ENCODE peak calls at places on chromosome 10, in six cellular contexts. H is psoas muscle, Q is tibial artery, X is OCI-LY7, L is Peyer's patch, P is A549. K is an unnamed sample.

GRCh38 chr10:3159160-3159559 is 13.4 kb downstream of the PITRM1 start:
- DNase-seq in H (no peak), Q (no peak), X (no peak), L (no peak), P (no peak), K (no peak)

GRCh38 chr10:89553064-89553734 is 17.8 kb upstream of the SLC16A12 start:
- DNase-seq in H (no peak), Q (no peak), X (no peak), L (no peak), P (peak; percentile 81), K (no peak)

GRCh38 chr10:116774728-116775151 is 32.4 kb upstream of the HSPA12A start:
- DNase-seq in H (no peak), Q (no peak), X (no peak), L (no peak), P (no peak), K (no peak)

GRCh38 chr10:118034755-118035154 is 12.0 kb downstream of the RAB11FIP2 start:
- DNase-seq in H (no peak), Q (no peak), X (no peak), L (no peak), P (no peak), K (no peak)

GRCh38 chr10:43873717-43874116 is 225.0 kb upstream of the ZNF32 start:
- DNase-seq in H (no peak), Q (no peak), X (no peak), L (no peak), P (no peak), K (no peak)

GRCh38 chr10:69655124-69655867 is 25.2 kb downstream of the FAM241B start:
- DNase-seq in H (peak; percentile 46), Q (no peak), X (no peak), L (no peak), P (no peak), K (no peak)

GRCh38 chr10:103855424-103855823 is at the start of gene SH3PXD2A:
- DNase-seq in H (peak; percentile 70), Q (peak; percentile 68), X (no peak), L (peak; percentile 76), P (no peak), K (peak; percentile 58)

GRCh38 chr10:95814011-95814727 is 58.2 kb downstream of the ENTPD1 start:
- DNase-seq in H (no peak), Q (no peak), X (no peak), L (no peak), P (no peak), K (no peak)

GRCh38 chr10:102868976-102869289 is 337 bp upstream of the AS3MT start:
- DNase-seq in H (no peak), Q (no peak), X (no peak), L (no peak), P (no peak), K (no peak)

GRCh38 chr10:72124984-72125383 is 36.6 kb upstream of the SPOCK2 start:
- DNase-seq in H (no peak), Q (no peak), X (no peak), L (no peak), P (no peak), K (no peak)

GRCh38 chr10:9294865-9295264 is 1240.4 kb downstream of the GATA3 start:
- DNase-seq in H (no peak), Q (no peak), X (no peak), L (no peak), P (no peak), K (no peak)

GRCh38 chr10:76396126-76396525 is 964.7 kb downstream of the LRMDA start:
- DNase-seq in H (no peak), Q (no peak), X (no peak), L (no peak), P (no peak), K (no peak)

GRCh38 chr10:91579351-91579985 is 53.4 kb downstream of the PPP1R3C start:
- DNase-seq in H (no peak), Q (no peak), X (no peak), L (no peak), P (no peak), K (no peak)

GRCh38 chr10:88186335-88186734 is 322.9 kb downstream of the PTEN start:
- DNase-seq in H (no peak), Q (no peak), X (no peak), L (no peak), P (no peak), K (no peak)

GRCh38 chr10:125023862-125024495 is 82.1 kb downstream of the ZRANB1 start:
- DNase-seq in H (peak; percentile 90), Q (peak; percentile 80), X (no peak), L (no peak), P (no peak), K (peak; percentile 76)

GRCh38 chr10:84665883-84666463 is 337.6 kb downstream of the CCSER2 start:
- DNase-seq in H (no peak), Q (no peak), X (peak; percentile 49), L (no peak), P (peak; percentile 20), K (no peak)

GRCh38 chr10:89785095-89785494 is 83.7 kb downstream of the KIF20B start:
- DNase-seq in H (no peak), Q (no peak), X (no peak), L (no peak), P (peak; percentile 44), K (no peak)

GRCh38 chr10:130481076-130481930 is 345.1 kb downstream of the GLRX3 start:
- DNase-seq in H (no peak), Q (peak; percentile 56), X (no peak), L (no peak), P (no peak), K (no peak)

GRCh38 chr10:47165711-47166404 is 134.1 kb upstream of the GDF10 start:
- DNase-seq in H (peak; percentile 81), Q (peak; percentile 90), X (no peak), L (no peak), P (no peak), K (peak; percentile 71)

GRCh38 chr10:13716161-13717071 is 129.7 kb downstream of the PRPF18 start:
- DNase-seq in H (no peak), Q (no peak), X (no peak), L (no peak), P (no peak), K (no peak)

GRCh38 chr10:13717936-13718772 is 131.4 kb downstream of the PRPF18 start:
- DNase-seq in H (peak; percentile 83), Q (peak; percentile 88), X (no peak), L (peak; percentile 62), P (no peak), K (peak; percentile 80)

GRCh38 chr10:13712799-13713581 is 126.2 kb downstream of the PRPF18 start:
- DNase-seq in H (peak; percentile 88), Q (peak; percentile 86), X (peak; percentile 21), L (no peak), P (peak; percentile 60), K (peak; percentile 67)

GRCh38 chr10:13717571-13717935 is 130.8 kb downstream of the PRPF18 start:
- DNase-seq in H (no peak), Q (no peak), X (no peak), L (no peak), P (no peak), K (no peak)

DNA sequence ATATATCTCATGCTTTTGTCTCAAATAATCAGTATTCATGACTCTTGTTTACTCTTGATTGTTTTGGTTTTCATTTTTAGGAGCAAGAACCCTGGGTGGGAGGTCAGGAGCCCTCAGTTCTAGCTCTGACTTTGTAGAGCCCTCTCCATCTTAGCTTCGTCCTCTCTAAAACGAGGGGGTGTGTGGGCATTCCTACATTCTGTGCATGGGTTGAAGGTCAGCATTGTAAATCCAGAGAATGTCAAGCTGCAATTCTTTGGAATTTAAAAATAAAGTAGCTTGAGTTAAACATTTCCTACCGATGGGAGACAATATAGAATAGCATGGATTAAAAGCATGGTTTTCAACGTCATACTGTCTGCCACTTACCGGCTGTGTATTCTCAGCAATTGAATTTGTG is 128.3 kb downstream of the PRPF18 start:
- DNase-seq in H (no peak), Q (no peak), X (no peak), L (no peak), P (no peak), K (no peak)
- H3K4me1 ChIP-seq in H (peaks cover 4% of the 10 kb centered on the region), Q (no peaks in the 10 kb centered on the region), X (peaks cover 11% of the 10 kb centered on the region), L (peaks cover 5% of the 10 kb centered on the region), P (peaks cover 11% of the 10 kb centered on the region), K (peaks cover 25% of the 10 kb centered on the region)

GRCh38 chr10:113049881-113050280 is 99.8 kb downstream of the TCF7L2 start:
- DNase-seq in H (no peak), Q (no peak), X (no peak), L (no peak), P (no peak), K (no peak)
- H3K4me1 ChIP-seq in H (peaks cover 17% of the 10 kb centered on the region), Q (no peaks in the 10 kb centered on the region), X (no peaks in the 10 kb centered on the region), L (no peaks in the 10 kb centered on the region), P (peaks cover 52% of the 10 kb centered on the region), K (peaks cover 69% of the 10 kb centered on the region)

GRCh38 chr10:11725912-11726311 is 16.3 kb upstream of the ECHDC3 start:
- DNase-seq in H (no peak), Q (no peak), X (no peak), L (no peak), P (no peak), K (no peak)

GRCh38 chr10:11727563-11727962 is 14.6 kb upstream of the ECHDC3 start:
- DNase-seq in H (no peak), Q (no peak), X (no peak), L (no peak), P (no peak), K (no peak)

GRCh38 chr10:11729790-11730315 is 12.3 kb upstream of the ECHDC3 start:
- DNase-seq in H (no peak), Q (peak; percentile 48), X (no peak), L (no peak), P (no peak), K (no peak)

GRCh38 chr10:11728353-11728752 is 13.8 kb upstream of the ECHDC3 start:
- DNase-seq in H (no peak), Q (no peak), X (no peak), L (no peak), P (peak; percentile 14), K (no peak)

GRCh38 chr10:11730779-11731178 is 11.4 kb upstream of the ECHDC3 start:
- DNase-seq in H (no peak), Q (no peak), X (no peak), L (no peak), P (no peak), K (no peak)
- H3K4me1 ChIP-seq in H (no peaks in the 10 kb centered on the region), Q (no peaks in the 10 kb centered on the region), X (no peaks in the 10 kb centered on the region), L (no peaks in the 10 kb centered on the region), P (no peaks in the 10 kb centered on the region), K (no peaks in the 10 kb centered on the region)

GRCh38 chr10:58644311-58644710 is 131.6 kb downstream of the BICC1 start:
- DNase-seq in H (no peak), Q (no peak), X (no peak), L (no peak), P (no peak), K (no peak)

GRCh38 chr10:58643029-58643428 is 130.4 kb downstream of the BICC1 start:
- DNase-seq in H (no peak), Q (no peak), X (no peak), L (no peak), P (no peak), K (no peak)

GRCh38 chr10:58641708-58642107 is 129.0 kb downstream of the BICC1 start:
- DNase-seq in H (no peak), Q (no peak), X (no peak), L (no peak), P (no peak), K (no peak)

GRCh38 chr10:58641095-58641531 is 128.4 kb downstream of the BICC1 start:
- DNase-seq in H (no peak), Q (no peak), X (no peak), L (no peak), P (peak; percentile 94), K (no peak)

DNA sequence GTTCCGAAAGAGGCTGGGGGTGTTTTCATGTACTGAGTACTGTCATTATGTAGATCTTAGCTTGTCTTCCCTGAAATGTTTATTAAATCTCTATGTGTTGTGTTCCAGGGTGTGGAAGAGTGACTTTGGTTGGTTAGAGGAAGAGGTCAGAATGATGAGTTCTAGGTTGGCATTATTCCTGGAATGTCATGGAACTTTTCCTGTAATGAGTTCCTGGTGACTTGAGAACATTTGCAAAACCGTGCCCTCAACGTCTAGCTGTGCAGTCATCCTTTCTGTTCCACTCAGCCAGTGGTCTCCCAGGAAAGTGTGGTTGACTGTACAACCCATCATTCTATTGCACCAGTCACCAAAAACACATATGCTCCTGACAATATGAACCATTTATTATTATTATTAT is 129.6 kb downstream of the BICC1 start:
- DNase-seq in H (no peak), Q (no peak), X (no peak), L (no peak), P (no peak), K (no peak)
- H3K4me1 ChIP-seq in H (peaks cover 17% of the 10 kb centered on the region), Q (no peaks in the 10 kb centered on the region), X (no peaks in the 10 kb centered on the region), L (no peaks in the 10 kb centered on the region), P (peaks cover 87% of the 10 kb centered on the region), K (no peaks in the 10 kb centered on the region)